ENCODE peak calls at places on chromosomes 16 and 17, in ten cellular contexts. One of them, this sample, is unnamed.

GRCh38 chr16:3503513-3503912 is 2.7 kb downstream of the CLUAP1 start:
- DNase-seq in SK-N-SH: no peak
- DNase-seq in GM23248: no peak
- DNase-seq in neural progenitor cell: no peak
- DNase-seq in H9: no peak
- DNase-seq in HCT116: no peak
- DNase-seq in fibroblast of lung: no peak
- DNase-seq in MM.1S: peak; percentile 92
- DNase-seq in PC-3: no peak
- DNase-seq in osteoblast: no peak
- DNase-seq in this sample: peak; percentile 21

GRCh38 chr16:78134944-78135619 is 35.6 kb downstream of the WWOX start:
- DNase-seq in osteoblast: no peak
- DNase-seq in H9: no peak
- DNase-seq in SK-N-SH: no peak
- DNase-seq in GM23248: no peak
- DNase-seq in PC-3: no peak
- DNase-seq in neural progenitor cell: no peak
- DNase-seq in HCT116: no peak
- DNase-seq in MM.1S: no peak
- DNase-seq in fibroblast of lung: no peak
- DNase-seq in this sample: no peak

GRCh38 chr17:39151680-39152058 is 232 bp upstream of the PLXDC1 start:
- DNase-seq in MM.1S: no peak
- DNase-seq in H9: no peak
- DNase-seq in fibroblast of lung: no peak
- DNase-seq in SK-N-SH: no peak
- DNase-seq in GM23248: peak; percentile 16
- DNase-seq in PC-3: no peak
- DNase-seq in osteoblast: peak; percentile 78
- DNase-seq in HCT116: no peak
- DNase-seq in neural progenitor cell: no peak
- DNase-seq in this sample: no peak

GRCh38 chr16:35302859-35303258 is 1843.4 kb downstream of the TP53TG3F start:
- DNase-seq in H9: no peak
- DNase-seq in GM23248: no peak
- DNase-seq in HCT116: no peak
- DNase-seq in fibroblast of lung: no peak
- DNase-seq in neural progenitor cell: no peak
- DNase-seq in osteoblast: no peak
- DNase-seq in PC-3: no peak
- DNase-seq in SK-N-SH: no peak
- DNase-seq in MM.1S: no peak
- DNase-seq in this sample: no peak

GRCh38 chr17:69757794-69758430 is 317.1 kb upstream of the KCNJ16 start:
- DNase-seq in GM23248: peak; percentile 94
- DNase-seq in neural progenitor cell: no peak
- DNase-seq in SK-N-SH: no peak
- DNase-seq in osteoblast: no peak
- DNase-seq in HCT116: no peak
- DNase-seq in MM.1S: no peak
- DNase-seq in fibroblast of lung: peak; percentile 97
- DNase-seq in H9: no peak
- DNase-seq in PC-3: peak; percentile 72
- DNase-seq in this sample: no peak

GRCh38 chr17:48100160-48100559 is 1.1 kb downstream of the CBX1 start:
- DNase-seq in SK-N-SH: no peak
- DNase-seq in MM.1S: no peak
- DNase-seq in osteoblast: no peak
- DNase-seq in GM23248: peak; percentile 86
- DNase-seq in PC-3: no peak
- DNase-seq in HCT116: no peak
- DNase-seq in neural progenitor cell: no peak
- DNase-seq in H9: no peak
- DNase-seq in fibroblast of lung: no peak
- DNase-seq in this sample: no peak

GRCh38 chr17:43534909-43535308 is 11.2 kb downstream of the ETV4 start:
- DNase-seq in SK-N-SH: no peak
- DNase-seq in neural progenitor cell: no peak
- DNase-seq in MM.1S: no peak
- DNase-seq in HCT116: no peak
- DNase-seq in H9: no peak
- DNase-seq in osteoblast: no peak
- DNase-seq in PC-3: no peak
- DNase-seq in fibroblast of lung: no peak
- DNase-seq in GM23248: no peak
- DNase-seq in this sample: no peak

GRCh38 chr17:55487727-55488436 is 23.4 kb downstream of the SMIM36 start:
- DNase-seq in MM.1S: no peak
- DNase-seq in fibroblast of lung: peak; percentile 62
- DNase-seq in GM23248: peak; percentile 5
- DNase-seq in H9: no peak
- DNase-seq in osteoblast: no peak
- DNase-seq in PC-3: peak; percentile 44
- DNase-seq in HCT116: no peak
- DNase-seq in neural progenitor cell: no peak
- DNase-seq in SK-N-SH: no peak
- DNase-seq in this sample: no peak

GRCh38 chr16:67372664-67373063 is 20.6 kb downstream of the TPPP3 start:
- DNase-seq in PC-3: peak; percentile 42
- DNase-seq in fibroblast of lung: peak; percentile 62
- DNase-seq in SK-N-SH: peak; percentile 57
- DNase-seq in neural progenitor cell: no peak
- DNase-seq in osteoblast: peak; percentile 32
- DNase-seq in GM23248: peak; percentile 46
- DNase-seq in H9: no peak
- DNase-seq in MM.1S: peak; percentile 32
- DNase-seq in HCT116: peak; percentile 12
- DNase-seq in this sample: peak; percentile 16

GRCh38 chr17:45019177-45019711 is 32.2 kb downstream of the DCAKD start:
- DNase-seq in neural progenitor cell: peak; percentile 53
- DNase-seq in GM23248: peak; percentile 87
- DNase-seq in SK-N-SH: peak; percentile 91
- DNase-seq in PC-3: peak; percentile 75
- DNase-seq in HCT116: no peak
- DNase-seq in MM.1S: peak; percentile 52
- DNase-seq in osteoblast: peak; percentile 98
- DNase-seq in fibroblast of lung: peak; percentile 44
- DNase-seq in H9: no peak
- DNase-seq in this sample: peak; percentile 25

GRCh38 chr16:13510425-13511151 is 409.4 kb upstream of the ERCC4 start:
- DNase-seq in fibroblast of lung: no peak
- DNase-seq in MM.1S: no peak
- DNase-seq in osteoblast: no peak
- DNase-seq in PC-3: peak; percentile 4
- DNase-seq in GM23248: no peak
- DNase-seq in HCT116: no peak
- DNase-seq in neural progenitor cell: peak; percentile 22
- DNase-seq in SK-N-SH: no peak
- DNase-seq in H9: no peak
- DNase-seq in this sample: peak; percentile 8

DNA sequence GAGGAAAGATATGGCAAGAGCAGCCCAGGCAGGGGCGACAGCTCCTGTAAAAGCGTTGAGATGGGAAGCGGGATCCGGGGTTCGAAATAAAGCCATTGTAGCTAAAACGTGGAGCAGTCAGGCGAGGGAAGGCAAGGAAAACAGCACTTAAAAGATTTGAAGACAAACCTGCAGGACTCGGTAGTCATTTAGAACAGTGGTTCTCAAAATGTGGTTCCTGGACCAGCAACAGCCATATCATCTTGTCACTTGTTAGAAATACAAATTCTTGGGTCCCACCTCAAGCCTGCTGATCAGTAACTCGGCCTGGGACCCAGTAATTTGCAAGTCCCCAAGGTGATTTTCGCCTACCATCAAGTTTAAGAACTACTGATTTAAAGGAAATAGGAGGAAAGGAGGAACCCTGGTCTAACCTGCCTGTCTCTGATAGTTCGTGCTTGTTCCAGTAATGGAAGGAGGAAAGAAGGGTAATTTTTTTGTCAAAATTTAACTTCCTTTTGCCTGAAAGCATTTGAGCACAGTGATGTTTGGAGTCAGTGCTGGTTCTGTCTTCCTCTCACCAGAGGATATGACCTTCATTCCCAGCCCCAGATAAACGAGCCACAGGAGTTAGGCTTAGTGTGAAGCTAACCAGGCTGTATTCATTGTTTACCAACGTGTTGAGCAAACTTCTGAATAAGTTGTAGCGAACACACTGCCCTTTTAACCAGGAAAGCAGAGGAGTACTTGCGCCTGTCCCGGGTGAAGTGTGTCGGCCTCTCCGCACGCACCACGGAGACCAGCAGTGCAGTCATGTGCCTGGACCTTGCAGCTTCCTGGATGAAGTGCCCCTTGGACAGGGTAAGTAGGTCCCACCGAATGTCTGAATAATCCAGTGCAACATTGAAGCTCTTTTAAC is 1.1 kb downstream of the ORC6 start:
- DNase-seq in MM.1S: peak; percentile 15
- DNase-seq in PC-3: peak; percentile 4
- DNase-seq in osteoblast: peak; percentile 36
- DNase-seq in neural progenitor cell: peak; percentile 2
- DNase-seq in HCT116: no peak
- DNase-seq in fibroblast of lung: peak; percentile 52
- DNase-seq in GM23248: peak; percentile 42
- DNase-seq in H9: no peak
- DNase-seq in SK-N-SH: no peak
- DNase-seq in this sample: peak; percentile 39
- H3K79me2 ChIP-seq in MM.1S: peaks cover 61% of the 10 kb centered on the region
- H3K79me2 ChIP-seq in PC-3: peaks cover 62% of the 10 kb centered on the region
- H3K79me2 ChIP-seq in osteoblast: peaks cover 54% of the 10 kb centered on the region
- H3K79me2 ChIP-seq in neural progenitor cell: peaks cover 77% of the 10 kb centered on the region
- H3K79me2 ChIP-seq in HCT116: peaks cover 71% of the 10 kb centered on the region
- H3K79me2 ChIP-seq in fibroblast of lung: peaks cover 51% of the 10 kb centered on the region
- H3K79me2 ChIP-seq in GM23248: peaks cover 63% of the 10 kb centered on the region
- H3K79me2 ChIP-seq in H9: peaks cover 32% of the 10 kb centered on the region
- H3K79me2 ChIP-seq in SK-N-SH: peaks cover 71% of the 10 kb centered on the region
- H3K79me2 ChIP-seq in this sample: peaks cover 72% of the 10 kb centered on the region

GRCh38 chr17:35965272-35965671 is 16.0 kb downstream of the CCL16 start:
- DNase-seq in osteoblast: no peak
- DNase-seq in fibroblast of lung: no peak
- DNase-seq in MM.1S: no peak
- DNase-seq in GM23248: no peak
- DNase-seq in H9: no peak
- DNase-seq in HCT116: no peak
- DNase-seq in PC-3: no peak
- DNase-seq in SK-N-SH: no peak
- DNase-seq in neural progenitor cell: no peak
- DNase-seq in this sample: no peak
- H2AFZ ChIP-seq in osteoblast: no peak overlapping the region
- H2AFZ ChIP-seq in fibroblast of lung: no peak overlapping the region
- H2AFZ ChIP-seq in MM.1S: no peak overlapping the region
- H2AFZ ChIP-seq in GM23248: no peak overlapping the region
- H2AFZ ChIP-seq in H9: no peak overlapping the region
- H2AFZ ChIP-seq in HCT116: no peak overlapping the region
- H2AFZ ChIP-seq in PC-3: no peak overlapping the region
- H2AFZ ChIP-seq in SK-N-SH: no peak overlapping the region
- H2AFZ ChIP-seq in neural progenitor cell: no peak overlapping the region
- H2AFZ ChIP-seq in this sample: no peak overlapping the region

DNA sequence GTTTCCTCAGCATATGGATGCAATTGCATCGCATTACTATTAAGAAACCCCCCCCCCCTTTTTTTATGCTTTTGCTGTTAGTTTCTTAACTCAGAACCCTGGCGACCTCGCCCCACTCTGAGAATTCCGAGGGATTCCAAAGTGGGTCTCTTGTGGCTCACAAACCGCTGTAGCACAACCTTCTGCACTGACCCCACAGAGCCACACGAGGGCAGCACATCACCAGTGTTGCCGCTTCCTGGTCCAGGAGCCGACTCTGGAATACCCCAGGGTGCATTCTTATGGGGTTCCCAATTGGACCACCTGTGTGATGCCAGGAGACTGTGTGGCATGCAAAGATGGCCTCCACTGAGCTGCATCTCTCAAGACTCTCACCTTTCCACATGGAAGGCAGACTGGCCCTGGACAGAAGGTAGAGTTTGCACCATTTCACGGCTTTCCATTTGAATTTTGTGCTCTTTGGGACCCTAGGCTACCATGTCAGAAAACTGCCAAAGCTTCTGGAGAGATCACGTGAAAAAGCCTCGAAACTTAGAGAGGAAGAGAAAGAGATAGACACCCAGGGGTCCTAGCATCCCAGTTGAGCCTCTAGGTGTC is 432.7 kb upstream of the ASIC2 start:
- DNase-seq in fibroblast of lung: peak; percentile 5
- DNase-seq in H9: peak; percentile 84
- DNase-seq in SK-N-SH: peak; percentile 70
- DNase-seq in MM.1S: peak; percentile 39
- DNase-seq in neural progenitor cell: peak; percentile 74
- DNase-seq in osteoblast: peak; percentile 72
- DNase-seq in GM23248: peak; percentile 48
- DNase-seq in HCT116: no peak
- DNase-seq in PC-3: peak; percentile 31
- DNase-seq in this sample: peak; percentile 29
- H3K4me1 ChIP-seq in fibroblast of lung: no peaks in the 10 kb centered on the region
- H3K4me1 ChIP-seq in H9: no peaks in the 10 kb centered on the region
- H3K4me1 ChIP-seq in SK-N-SH: no peaks in the 10 kb centered on the region
- H3K4me1 ChIP-seq in MM.1S: no peaks in the 10 kb centered on the region
- H3K4me1 ChIP-seq in neural progenitor cell: no peaks in the 10 kb centered on the region
- H3K4me1 ChIP-seq in osteoblast: no peaks in the 10 kb centered on the region
- H3K4me1 ChIP-seq in GM23248: no peaks in the 10 kb centered on the region
- H3K4me1 ChIP-seq in HCT116: no peaks in the 10 kb centered on the region
- H3K4me1 ChIP-seq in PC-3: no peaks in the 10 kb centered on the region
- H3K4me1 ChIP-seq in this sample: no peaks in the 10 kb centered on the region

DNA sequence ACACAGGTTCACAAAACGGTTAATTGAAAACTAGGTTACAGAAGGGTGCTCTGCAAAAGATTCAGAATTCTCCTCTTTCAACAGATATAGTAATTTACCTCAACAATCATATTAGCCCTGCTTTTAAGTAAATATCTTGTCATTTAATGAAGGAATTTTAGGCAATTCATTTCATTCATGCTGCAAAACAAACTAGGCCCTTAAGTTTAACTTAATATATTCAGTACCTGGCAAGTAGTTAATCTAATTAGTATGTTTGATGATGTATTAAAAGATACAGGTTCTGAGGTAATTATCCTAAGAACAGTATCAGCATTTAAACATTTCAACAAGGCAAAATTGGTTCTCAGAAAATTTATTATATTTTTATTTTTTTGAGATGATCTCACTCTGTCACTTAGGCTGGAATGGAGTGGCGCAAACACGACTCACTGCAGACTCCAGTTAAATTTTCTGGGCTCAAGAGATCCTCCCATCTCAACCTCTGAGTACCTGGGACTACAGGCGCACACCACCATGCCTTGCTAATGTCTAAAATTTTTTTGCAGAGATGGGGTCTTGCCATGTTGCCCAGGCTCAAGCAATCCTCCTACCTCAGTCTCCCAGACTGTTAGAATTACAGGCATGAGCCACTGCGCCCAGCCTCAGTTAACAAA is 44.9 kb downstream of the SMURF2 start:
- DNase-seq in HCT116: no peak
- DNase-seq in fibroblast of lung: no peak
- DNase-seq in SK-N-SH: no peak
- DNase-seq in MM.1S: no peak
- DNase-seq in PC-3: no peak
- DNase-seq in H9: no peak
- DNase-seq in neural progenitor cell: no peak
- DNase-seq in GM23248: peak; percentile 56
- DNase-seq in osteoblast: no peak
- DNase-seq in this sample: no peak
- H3K79me2 ChIP-seq in HCT116: peaks cover 96% of the 10 kb centered on the region
- H3K79me2 ChIP-seq in fibroblast of lung: peaks cover 95% of the 10 kb centered on the region
- H3K79me2 ChIP-seq in SK-N-SH: peaks cover 100% of the 10 kb centered on the region
- H3K79me2 ChIP-seq in MM.1S: peaks cover 16% of the 10 kb centered on the region
- H3K79me2 ChIP-seq in PC-3: peaks cover 94% of the 10 kb centered on the region
- H3K79me2 ChIP-seq in H9: peaks cover 6% of the 10 kb centered on the region
- H3K79me2 ChIP-seq in neural progenitor cell: peaks cover 34% of the 10 kb centered on the region
- H3K79me2 ChIP-seq in GM23248: peaks cover 100% of the 10 kb centered on the region
- H3K79me2 ChIP-seq in osteoblast: peaks cover 95% of the 10 kb centered on the region
- H3K79me2 ChIP-seq in this sample: no peaks in the 10 kb centered on the region

This sample was measured in OCI-LY7.